ENCODE peak calls at places on chromosomes 6 and 20, in eight cellular contexts. One of them, this sample, is unnamed.
A peak's percentile ranks its signal among the peaks of the same experiment; 100 is the strongest.

GRCh38 chr6:169654590-169655391 is 47.0 kb downstream of the WDR27 start:
- DNase-seq in fibroblast of lung: peak; percentile 73
- DNase-seq in Peyer's patch: peak; percentile 88
- DNase-seq in H1: no peak
- DNase-seq in thoracic aorta: peak; percentile 8
- DNase-seq in tibial artery: peak; percentile 84
- DNase-seq in neuronal stem cell: no peak
- DNase-seq in OCI-LY7: peak; percentile 56
- DNase-seq in this sample: peak; percentile 81

GRCh38 chr6:126337323-126337722 is 2.6 kb upstream of the CENPW start:
- DNase-seq in H1: no peak
- DNase-seq in tibial artery: no peak
- DNase-seq in thoracic aorta: no peak
- DNase-seq in fibroblast of lung: peak; percentile 89
- DNase-seq in Peyer's patch: no peak
- DNase-seq in neuronal stem cell: no peak
- DNase-seq in OCI-LY7: no peak
- DNase-seq in this sample: no peak

GRCh38 chr6:69138173-69138572 is 503.1 kb downstream of the ADGRB3 start:
- DNase-seq in tibial artery: no peak
- DNase-seq in fibroblast of lung: no peak
- DNase-seq in thoracic aorta: no peak
- DNase-seq in Peyer's patch: no peak
- DNase-seq in OCI-LY7: no peak
- DNase-seq in H1: no peak
- DNase-seq in neuronal stem cell: no peak
- DNase-seq in this sample: no peak

GRCh38 chr6:142913511-142914047 is 31.4 kb downstream of the HIVEP2 start:
- DNase-seq in Peyer's patch: peak; percentile 88
- DNase-seq in fibroblast of lung: no peak
- DNase-seq in neuronal stem cell: no peak
- DNase-seq in H1: no peak
- DNase-seq in OCI-LY7: peak; percentile 88
- DNase-seq in thoracic aorta: no peak
- DNase-seq in tibial artery: no peak
- DNase-seq in this sample: peak; percentile 56

GRCh38 chr6:33207569-33208088 is 671 bp upstream of the RING1 start:
- DNase-seq in neuronal stem cell: no peak
- DNase-seq in Peyer's patch: peak; percentile 63
- DNase-seq in H1: no peak
- DNase-seq in fibroblast of lung: peak; percentile 57
- DNase-seq in thoracic aorta: no peak
- DNase-seq in OCI-LY7: peak; percentile 32
- DNase-seq in tibial artery: peak; percentile 78
- DNase-seq in this sample: peak; percentile 49

GRCh38 chr20:35003211-35004031 is 47.8 kb downstream of the MYH7B start:
- DNase-seq in fibroblast of lung: no peak
- DNase-seq in OCI-LY7: no peak
- DNase-seq in Peyer's patch: no peak
- DNase-seq in tibial artery: peak; percentile 53
- DNase-seq in neuronal stem cell: no peak
- DNase-seq in thoracic aorta: no peak
- DNase-seq in H1: no peak
- DNase-seq in this sample: no peak

GRCh38 chr6:71288228-71289038 is at the start of gene OGFRL1:
- DNase-seq in tibial artery: peak; percentile 87
- DNase-seq in OCI-LY7: peak; percentile 92
- DNase-seq in fibroblast of lung: peak; percentile 58
- DNase-seq in thoracic aorta: peak; percentile 25
- DNase-seq in neuronal stem cell: peak; percentile 66
- DNase-seq in Peyer's patch: peak; percentile 93
- DNase-seq in H1: no peak
- DNase-seq in this sample: peak; percentile 55

GRCh38 chr6:81561731-81562130 is 190.8 kb downstream of the TENT5A start:
- DNase-seq in H1: no peak
- DNase-seq in OCI-LY7: no peak
- DNase-seq in fibroblast of lung: no peak
- DNase-seq in neuronal stem cell: no peak
- DNase-seq in tibial artery: no peak
- DNase-seq in Peyer's patch: no peak
- DNase-seq in thoracic aorta: no peak
- DNase-seq in this sample: no peak

GRCh38 chr20:56865055-56865454 is 235.9 kb downstream of the TFAP2C start:
- DNase-seq in neuronal stem cell: no peak
- DNase-seq in tibial artery: no peak
- DNase-seq in H1: no peak
- DNase-seq in Peyer's patch: no peak
- DNase-seq in thoracic aorta: no peak
- DNase-seq in fibroblast of lung: no peak
- DNase-seq in OCI-LY7: no peak
- DNase-seq in this sample: no peak

GRCh38 chr6:53593001-53593488 is 48.1 kb upstream of the GCLC start:
- DNase-seq in tibial artery: no peak
- DNase-seq in fibroblast of lung: peak; percentile 60
- DNase-seq in neuronal stem cell: no peak
- DNase-seq in Peyer's patch: no peak
- DNase-seq in thoracic aorta: no peak
- DNase-seq in OCI-LY7: no peak
- DNase-seq in H1: no peak
- DNase-seq in this sample: no peak

GRCh38 chr6:145267076-145267867 is 468.0 kb downstream of the EPM2A start:
- DNase-seq in fibroblast of lung: peak; percentile 4
- DNase-seq in tibial artery: no peak
- DNase-seq in thoracic aorta: no peak
- DNase-seq in H1: no peak
- DNase-seq in neuronal stem cell: no peak
- DNase-seq in OCI-LY7: no peak
- DNase-seq in Peyer's patch: no peak
- DNase-seq in this sample: peak; percentile 13

GRCh38 chr20:24639167-24639548 is 169.7 kb downstream of the SYNDIG1 start:
- DNase-seq in Peyer's patch: no peak
- DNase-seq in OCI-LY7: no peak
- DNase-seq in H1: no peak
- DNase-seq in tibial artery: no peak
- DNase-seq in fibroblast of lung: no peak
- DNase-seq in thoracic aorta: no peak
- DNase-seq in neuronal stem cell: no peak
- DNase-seq in this sample: no peak

GRCh38 chr20:8066662-8067061 is 47.1 kb upstream of the TMX4 start:
- DNase-seq in fibroblast of lung: no peak
- DNase-seq in tibial artery: no peak
- DNase-seq in thoracic aorta: no peak
- DNase-seq in OCI-LY7: no peak
- DNase-seq in Peyer's patch: no peak
- DNase-seq in H1: no peak
- DNase-seq in neuronal stem cell: no peak
- DNase-seq in this sample: no peak

GRCh38 chr6:144439016-144439415 is 153.9 kb downstream of the UTRN start:
- DNase-seq in Peyer's patch: no peak
- DNase-seq in tibial artery: no peak
- DNase-seq in OCI-LY7: no peak
- DNase-seq in fibroblast of lung: no peak
- DNase-seq in H1: no peak
- DNase-seq in thoracic aorta: no peak
- DNase-seq in neuronal stem cell: no peak
- DNase-seq in this sample: no peak

GRCh38 chr6:151075527-151075926 is 164.2 kb upstream of the AKAP12 start:
- DNase-seq in tibial artery: no peak
- DNase-seq in Peyer's patch: no peak
- DNase-seq in H1: no peak
- DNase-seq in fibroblast of lung: peak; percentile 90
- DNase-seq in OCI-LY7: no peak
- DNase-seq in neuronal stem cell: no peak
- DNase-seq in thoracic aorta: no peak
- DNase-seq in this sample: no peak

GRCh38 chr20:43457640-43458421 is at the start of gene SRSF6:
- DNase-seq in thoracic aorta: peak; percentile 85
- DNase-seq in fibroblast of lung: peak; percentile 92
- DNase-seq in Peyer's patch: peak; percentile 98
- DNase-seq in tibial artery: peak; percentile 96
- DNase-seq in neuronal stem cell: peak; percentile 92
- DNase-seq in OCI-LY7: peak; percentile 93
- DNase-seq in H1: peak; percentile 47
- DNase-seq in this sample: peak; percentile 93

GRCh38 chr6:136994782-136995181 is 50.0 kb downstream of the IL20RA start:
- DNase-seq in tibial artery: no peak
- DNase-seq in fibroblast of lung: no peak
- DNase-seq in thoracic aorta: no peak
- DNase-seq in OCI-LY7: no peak
- DNase-seq in neuronal stem cell: no peak
- DNase-seq in Peyer's patch: no peak
- DNase-seq in H1: no peak
- DNase-seq in this sample: peak; percentile 17

GRCh38 chr6:121482004-121482693 is 46.7 kb downstream of the GJA1 start:
- DNase-seq in fibroblast of lung: peak; percentile 34
- DNase-seq in Peyer's patch: no peak
- DNase-seq in thoracic aorta: no peak
- DNase-seq in OCI-LY7: no peak
- DNase-seq in neuronal stem cell: no peak
- DNase-seq in H1: no peak
- DNase-seq in tibial artery: no peak
- DNase-seq in this sample: no peak

GRCh38 chr6:131950767-131951575 is at the start of gene CCN2:
- DNase-seq in fibroblast of lung: peak; percentile 97
- DNase-seq in OCI-LY7: no peak
- DNase-seq in H1: peak; percentile 94
- DNase-seq in thoracic aorta: peak; percentile 67
- DNase-seq in neuronal stem cell: peak; percentile 96
- DNase-seq in Peyer's patch: peak; percentile 81
- DNase-seq in tibial artery: peak; percentile 90
- DNase-seq in this sample: peak; percentile 32

DNA sequence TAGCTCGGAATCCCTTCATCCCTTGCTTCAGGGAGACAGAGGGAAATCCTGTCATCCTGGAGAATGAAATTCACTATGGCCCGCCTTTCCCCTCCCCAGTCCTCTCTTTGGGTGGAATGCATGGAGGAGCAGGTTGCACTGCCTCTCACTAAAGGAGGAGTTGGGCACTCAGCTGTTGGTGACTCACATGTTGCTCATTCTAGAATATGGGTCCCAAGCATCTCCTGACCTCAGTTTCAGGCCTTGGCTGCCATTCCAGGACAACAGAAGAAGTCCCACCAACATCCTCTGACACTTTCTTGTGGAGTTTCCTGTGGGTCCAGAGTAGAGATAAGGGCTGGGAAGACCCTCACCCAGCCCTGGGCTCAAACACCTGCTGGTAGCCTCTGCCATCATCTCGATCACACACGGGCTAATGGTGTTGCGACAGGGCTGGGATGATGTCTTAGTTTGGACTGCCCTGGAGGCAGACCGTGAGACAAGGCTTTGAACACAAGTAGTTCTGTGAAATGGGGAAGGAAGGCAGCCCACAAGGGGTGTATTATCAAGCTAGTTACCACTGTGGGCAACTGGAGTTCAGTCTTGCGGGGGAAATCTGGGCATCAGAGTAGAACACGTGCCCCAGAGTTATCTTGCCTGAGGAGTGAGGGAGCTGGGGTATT is 52.4 kb upstream of the RNF24 start:
- DNase-seq in Peyer's patch: no peak
- DNase-seq in neuronal stem cell: no peak
- DNase-seq in fibroblast of lung: peak; percentile 75
- DNase-seq in tibial artery: peak; percentile 74
- DNase-seq in H1: no peak
- DNase-seq in OCI-LY7: no peak
- DNase-seq in thoracic aorta: no peak
- DNase-seq in this sample: no peak
- H3K4me1 ChIP-seq in Peyer's patch: no peaks in the 10 kb centered on the region
- H3K4me1 ChIP-seq in neuronal stem cell: no peaks in the 10 kb centered on the region
- H3K4me1 ChIP-seq in fibroblast of lung: peaks cover 46% of the 10 kb centered on the region
- H3K4me1 ChIP-seq in tibial artery: peaks cover 92% of the 10 kb centered on the region
- H3K4me1 ChIP-seq in H1: peaks cover 13% of the 10 kb centered on the region
- H3K4me1 ChIP-seq in OCI-LY7: no peaks in the 10 kb centered on the region
- H3K4me1 ChIP-seq in thoracic aorta: peaks cover 91% of the 10 kb centered on the region
- H3K4me1 ChIP-seq in this sample: peaks cover 3% of the 10 kb centered on the region

DNA sequence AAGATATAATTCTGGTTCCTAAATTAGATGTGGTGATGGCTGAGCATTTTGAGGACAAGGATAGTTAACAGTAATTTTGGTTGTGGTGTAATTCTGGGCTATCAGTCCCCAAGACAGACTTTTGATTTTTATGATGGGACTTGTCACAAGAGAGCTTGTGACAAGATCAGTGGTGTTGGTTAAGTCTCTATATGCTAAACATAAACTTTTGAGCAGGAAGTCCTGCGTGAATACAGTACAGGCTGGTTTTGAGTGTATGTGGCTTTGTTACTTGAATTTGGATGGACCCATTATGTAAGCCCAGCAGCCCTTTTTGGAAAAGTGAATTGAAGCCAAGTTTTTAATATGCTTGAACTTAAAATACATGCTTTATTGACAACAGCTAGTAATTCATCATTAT is 38.9 kb downstream of the HECA start:
- DNase-seq in OCI-LY7: no peak
- DNase-seq in tibial artery: no peak
- DNase-seq in fibroblast of lung: no peak
- DNase-seq in Peyer's patch: no peak
- DNase-seq in H1: no peak
- DNase-seq in neuronal stem cell: no peak
- DNase-seq in thoracic aorta: no peak
- DNase-seq in this sample: no peak
- H3K36me3 ChIP-seq in OCI-LY7: peaks cover 46% of the 10 kb centered on the region
- H3K36me3 ChIP-seq in tibial artery: peaks cover 42% of the 10 kb centered on the region
- H3K36me3 ChIP-seq in fibroblast of lung: peaks cover 3% of the 10 kb centered on the region
- H3K36me3 ChIP-seq in Peyer's patch: no peaks in the 10 kb centered on the region
- H3K36me3 ChIP-seq in H1: no peaks in the 10 kb centered on the region
- H3K36me3 ChIP-seq in neuronal stem cell: peaks cover 4% of the 10 kb centered on the region
- H3K36me3 ChIP-seq in thoracic aorta: peaks cover 15% of the 10 kb centered on the region
- H3K36me3 ChIP-seq in this sample: no peaks in the 10 kb centered on the region

DNA sequence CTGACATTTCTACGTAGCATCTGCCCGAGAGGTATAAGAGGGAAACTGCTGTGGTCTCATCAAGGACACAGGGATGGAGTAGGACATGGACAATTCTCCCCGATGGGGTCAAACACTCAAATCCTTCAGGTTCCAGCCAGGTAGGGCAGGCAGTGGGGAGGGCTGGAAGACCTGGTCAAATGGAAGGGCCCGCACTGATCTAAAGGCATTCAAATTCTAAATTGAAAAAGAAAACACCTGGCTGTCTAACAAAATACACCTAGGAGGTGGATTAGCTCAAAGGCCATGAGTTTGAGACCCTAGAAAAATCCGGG is 8.2 kb downstream of the DUSP15 start:
- DNase-seq in tibial artery: no peak
- DNase-seq in fibroblast of lung: no peak
- DNase-seq in Peyer's patch: no peak
- DNase-seq in OCI-LY7: no peak
- DNase-seq in neuronal stem cell: no peak
- DNase-seq in thoracic aorta: no peak
- DNase-seq in H1: no peak
- DNase-seq in this sample: no peak
- H3K4me3 ChIP-seq in tibial artery: no peak overlapping the region
- H3K4me3 ChIP-seq in fibroblast of lung: no peak overlapping the region
- H3K4me3 ChIP-seq in Peyer's patch: peak overlapping the region; percentile 67
- H3K4me3 ChIP-seq in OCI-LY7: peak overlapping the region; percentile 70
- H3K4me3 ChIP-seq in neuronal stem cell: no peak overlapping the region
- H3K4me3 ChIP-seq in thoracic aorta: no peak overlapping the region
- H3K4me3 ChIP-seq in H1: peak overlapping the region; percentile 80
- H3K4me3 ChIP-seq in this sample: no peak overlapping the region

DNA sequence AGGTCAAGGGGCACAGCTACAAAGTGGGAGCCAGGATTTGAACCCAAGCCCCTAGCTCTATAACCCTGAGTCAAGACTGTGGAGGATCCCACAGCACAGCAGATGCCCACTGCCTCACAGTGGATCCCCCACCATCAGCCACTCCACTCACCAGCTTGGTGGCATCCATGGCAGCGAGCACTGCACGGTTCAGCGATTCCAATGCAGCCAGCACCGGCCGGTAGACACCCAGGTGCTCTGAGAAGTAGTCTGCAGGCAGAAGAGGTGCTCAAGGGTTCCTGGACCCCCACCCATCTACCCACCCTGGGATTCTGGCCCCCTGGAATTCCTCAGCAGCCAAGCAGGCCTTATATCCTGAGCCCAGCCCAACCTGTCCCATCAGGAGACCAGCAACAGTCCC is 2.5 kb downstream of the ACTL10 start:
- DNase-seq in OCI-LY7: peak; percentile 47
- DNase-seq in neuronal stem cell: no peak
- DNase-seq in thoracic aorta: no peak
- DNase-seq in fibroblast of lung: no peak
- DNase-seq in tibial artery: no peak
- DNase-seq in H1: no peak
- DNase-seq in Peyer's patch: no peak
- DNase-seq in this sample: no peak
- H3K4me1 ChIP-seq in OCI-LY7: peaks cover 71% of the 10 kb centered on the region
- H3K4me1 ChIP-seq in neuronal stem cell: peaks cover 15% of the 10 kb centered on the region
- H3K4me1 ChIP-seq in thoracic aorta: peaks cover 76% of the 10 kb centered on the region
- H3K4me1 ChIP-seq in fibroblast of lung: peaks cover 17% of the 10 kb centered on the region
- H3K4me1 ChIP-seq in tibial artery: peaks cover 76% of the 10 kb centered on the region
- H3K4me1 ChIP-seq in H1: peaks cover 25% of the 10 kb centered on the region
- H3K4me1 ChIP-seq in Peyer's patch: peaks cover 7% of the 10 kb centered on the region
- H3K4me1 ChIP-seq in this sample: no peaks in the 10 kb centered on the region